ENCODE peak calls at places on chromosomes 2 and 18, in five cellular contexts. Z is NCI-H1436, I is GM13977, L is KBM-7, Y is lung microvascular endothelial cell. G is an unnamed sample.

GRCh38 chr2:38214209-38214717 is 138.3 kb upstream of the CYP1B1 start:
- DNase-seq in Y (peak; percentile 3), Z (no peak), L (no peak), I (no peak), G (no peak)

GRCh38 chr18:63970803-63971191 is 916 bp downstream of the SERPINB8 start:
- DNase-seq in Y (peak; percentile 6), I (no peak), Z (no peak), L (no peak), G (peak; percentile 81)

GRCh38 chr18:49368876-49369440 is 91.5 kb downstream of the DYM start:
- DNase-seq in Y (no peak), I (no peak), Z (no peak), L (no peak), G (no peak)

GRCh38 chr2:74741651-74742050 is 87.6 kb downstream of the SEMA4F start:
- DNase-seq in Z (no peak), I (no peak), Y (no peak), L (no peak), G (no peak)

GRCh38 chr18:35282353-35282752 is 7.7 kb downstream of the ZSCAN30 start:
- DNase-seq in L (no peak), Z (no peak), Y (peak; percentile 92), I (no peak), G (no peak)

GRCh38 chr2:75548036-75548573 is 12.6 kb downstream of the EVA1A start:
- DNase-seq in L (no peak), Y (peak; percentile 60), I (no peak), Z (peak; percentile 17), G (peak; percentile 31)

GRCh38 chr2:65835106-65835505 is 402.7 kb upstream of the SPRED2 start:
- DNase-seq in I (no peak), L (no peak), Z (no peak), Y (no peak), G (no peak)

GRCh38 chr2:226758886-226759660 is 40.5 kb downstream of the IRS1 start:
- DNase-seq in I (no peak), Z (no peak), Y (no peak), L (no peak), G (no peak)

GRCh38 chr2:121309801-121310200 is 24.8 kb upstream of the TFCP2L1 start:
- DNase-seq in L (peak; percentile 53), I (no peak), Z (no peak), Y (peak; percentile 38), G (no peak)

GRCh38 chr18:45850021-45850420 is 24.5 kb downstream of the SIGLEC15 start:
- DNase-seq in Y (no peak), I (no peak), L (no peak), Z (no peak), G (no peak)

GRCh38 chr2:3025261-3025660 is 352.4 kb downstream of the EIPR1 start:
- DNase-seq in L (no peak), Z (no peak), Y (no peak), I (no peak), G (no peak)

GRCh38 chr2:144211065-144211464 is 308.9 kb downstream of the ZEB2 start:
- DNase-seq in L (no peak), Y (no peak), Z (no peak), I (no peak), G (no peak)

GRCh38 chr2:232999354-232999753 is 13.7 kb downstream of the NGEF start:
- DNase-seq in I (no peak), L (no peak), Y (no peak), Z (no peak), G (no peak)

GRCh38 chr2:109066501-109066900 is 62.5 kb upstream of the SH3RF3 start:
- DNase-seq in Z (no peak), I (no peak), Y (no peak), L (no peak), G (no peak)

GRCh38 chr2:105924271-105924670 is 179.6 kb downstream of the NCK2 start:
- DNase-seq in Y (no peak), I (no peak), L (no peak), Z (no peak), G (no peak)

GRCh38 chr2:37180006-37180639 is 8.3 kb downstream of the SULT6B1 start:
- DNase-seq in I (no peak), L (no peak), Y (no peak), Z (no peak), G (no peak)

GRCh38 chr2:3180082-3180908 is 197.3 kb downstream of the EIPR1 start:
- DNase-seq in Y (peak; percentile 18), I (no peak), Z (no peak), L (no peak), G (no peak)